ENCODE peak calls at places on chromosomes 3 and 15, in seven cellular contexts. U is pancreas, C is A172, R is left ventricle myocardium inferior, M is germinal center, B is chondrocyte, S is ELR. G is an unnamed sample.
A peak's percentile ranks its signal among the peaks of the same experiment; 100 is the strongest.

GRCh38 chr15:63430766-63431451 is 49.3 kb upstream of the CA12 start:
- DNase-seq in U (no peak), C (no peak), R (no peak), M (no peak), B (no peak), S (no peak), G (no peak)

GRCh38 chr3:130395916-130396315 is 50.4 kb downstream of the COL6A5 start:
- DNase-seq in U (no peak), C (peak; percentile 91), R (no peak), M (no peak), B (no peak), S (peak; percentile 30), G (no peak)

GRCh38 chr3:41933154-41933676 is 28.7 kb downstream of the ULK4 start:
- DNase-seq in U (no peak), C (peak; percentile 6), R (no peak), M (no peak), B (no peak), S (peak; percentile 51), G (no peak)

GRCh38 chr3:95883801-95884200 is 930.6 kb upstream of the EPHA6 start:
- DNase-seq in U (no peak), C (no peak), R (no peak), M (no peak), B (no peak), S (no peak), G (no peak)

GRCh38 chr15:70853855-70854668 is at the start of gene LARP6:
- DNase-seq in U (peak; percentile 70), C (no peak), R (peak; percentile 76), M (peak; percentile 8), B (no peak), S (peak; percentile 71), G (peak; percentile 9)

GRCh38 chr3:174168026-174168425 is 691.1 kb upstream of the NAALADL2 start:
- DNase-seq in U (no peak), C (no peak), R (no peak), M (no peak), B (no peak), S (no peak), G (no peak)

GRCh38 chr3:129605593-129606521 is 619 bp downstream of the PLXND1 start:
- DNase-seq in U (peak; percentile 77), C (peak; percentile 63), R (peak; percentile 57), M (peak; percentile 42), B (no peak), S (peak; percentile 54), G (peak; percentile 46)

GRCh38 chr15:62457100-62457499 is 292.0 kb upstream of the C2CD4B start:
- DNase-seq in U (no peak), C (no peak), R (no peak), M (no peak), B (no peak), S (no peak), G (no peak)

GRCh38 chr3:129662230-129662629 is 55.8 kb upstream of the PLXND1 start:
- DNase-seq in U (no peak), C (no peak), R (no peak), M (no peak), B (no peak), S (no peak), G (no peak)

G was measured in naive B cell.